ENCODE peak calls at places on chromosomes 12 and 14, in seven cellular contexts. D, V, T, Y, G, L and F are unnamed samples.

GRCh38 chr12:27555316-27555715 is 31.3 kb downstream of the PPFIBP1 start:
- DNase-seq in Y (no peak), L (no peak), G (no peak), T (no peak), D (no peak), V (no peak), F (no peak)

GRCh38 chr14:71651228-71651627 is 281.0 kb upstream of the RGS6 start:
- DNase-seq in D (no peak), T (no peak), Y (peak), L (no peak), V (peak), G (peak), F (peak)

GRCh38 chr12:53050426-53051057 is 677 bp downstream of the TNS2 start:
- DNase-seq in Y (no peak), L (no peak), T (no peak), G (no peak), V (no peak), D (no peak), F (no peak)

GRCh38 chr12:33759279-33759678 is 263.0 kb upstream of the ALG10 start:
- DNase-seq in L (no peak), Y (no peak), V (no peak), T (no peak), G (no peak), D (no peak), F (no peak)

GRCh38 chr12:32718926-32719325 is 36.8 kb downstream of the YARS2 start:
- DNase-seq in V (no peak), G (no peak), T (no peak), L (no peak), Y (no peak), D (no peak), F (no peak)

GRCh38 chr14:94644102-94644535 is 31.9 kb downstream of the SERPINA3 start:
- DNase-seq in L (no peak), D (no peak), V (no peak), Y (no peak), G (no peak), T (no peak), F (no peak)

GRCh38 chr12:128069359-128069997 is 197.5 kb upstream of the TMEM132C start:
- DNase-seq in G (peak), D (peak), T (peak), V (peak), L (no peak), Y (peak), F (no peak)

GRCh38 chr12:42568952-42569916 is 20.3 kb downstream of the PRICKLE1 start:
- DNase-seq in Y (peak), V (peak), D (peak), T (no peak), L (no peak), G (peak), F (no peak)

GRCh38 chr14:63770187-63770807 is 42.4 kb upstream of the SGPP1 start:
- DNase-seq in L (no peak), G (peak), T (peak), Y (peak), V (peak), D (peak), F (no peak)

GRCh38 chr14:96567289-96567899 is 65.2 kb downstream of the PAPOLA start:
- DNase-seq in L (no peak), Y (peak), D (peak), V (peak), T (no peak), G (peak), F (no peak)

GRCh38 chr12:25130741-25131188 is 64.2 kb downstream of the DNAI7 start:
- DNase-seq in V (peak), T (no peak), L (no peak), Y (peak), D (peak), G (peak), F (no peak)

GRCh38 chr12:104682790-104683279 is 226.1 kb downstream of the CHST11 start:
- DNase-seq in D (no peak), V (no peak), L (no peak), G (no peak), Y (no peak), T (no peak), F (no peak)

GRCh38 chr14:95562892-95563685 is 28.2 kb downstream of the GLRX5 start:
- DNase-seq in T (no peak), V (peak), L (peak), Y (peak), G (peak), D (no peak), F (no peak)

GRCh38 chr12:45988259-45988658 is 2.1 kb downstream of the SCAF11 start:
- DNase-seq in D (no peak), Y (peak), G (peak), V (peak), T (no peak), L (no peak), F (no peak)

GRCh38 chr12:25767613-25768012 is 190.9 kb upstream of the RASSF8 start:
- DNase-seq in G (peak), L (no peak), D (no peak), T (no peak), Y (no peak), V (peak), F (no peak)

GRCh38 chr12:13135336-13136178 is 32.1 kb upstream of the GSG1 start:
- DNase-seq in Y (peak), G (peak), V (peak), L (peak), T (peak), D (no peak), F (peak)

GRCh38 chr12:81811778-81812125 is 52.6 kb upstream of the PPFIA2 start:
- DNase-seq in L (no peak), T (no peak), D (peak), G (no peak), Y (no peak), V (no peak), F (no peak)

GRCh38 chr12:23895792-23896218 is 53.7 kb downstream of the SOX5 start:
- DNase-seq in Y (no peak), D (peak), T (peak), L (no peak), V (no peak), G (no peak), F (no peak)

GRCh38 chr12:5904441-5904840 is 40.6 kb downstream of the ANO2 start:
- DNase-seq in L (peak), Y (no peak), G (no peak), D (no peak), V (no peak), T (no peak), F (no peak)

GRCh38 chr14:86815341-86815740 is 1177.6 kb downstream of the GALC start:
- DNase-seq in D (no peak), V (no peak), G (peak), Y (no peak), L (no peak), T (no peak), F (no peak)

GRCh38 chr12:88113871-88114270 is 28.0 kb downstream of the CEP290 start:
- DNase-seq in G (peak), T (no peak), V (peak), D (no peak), L (no peak), Y (peak), F (no peak)

GRCh38 chr12:23757541-23757962 is 191.9 kb downstream of the SOX5 start:
- DNase-seq in T (no peak), V (no peak), Y (no peak), L (no peak), D (peak), G (no peak), F (no peak)

GRCh38 chr12:120690978-120691377 is 4.0 kb downstream of the MLEC start:
- DNase-seq in V (no peak), Y (no peak), G (no peak), D (no peak), T (no peak), L (no peak), F (no peak)
- H3K4me3 ChIP-seq in V (no peak), Y (no peak), G (no peak), D (no peak), T (no peak), L (no peak), F (no peak)

DNA sequence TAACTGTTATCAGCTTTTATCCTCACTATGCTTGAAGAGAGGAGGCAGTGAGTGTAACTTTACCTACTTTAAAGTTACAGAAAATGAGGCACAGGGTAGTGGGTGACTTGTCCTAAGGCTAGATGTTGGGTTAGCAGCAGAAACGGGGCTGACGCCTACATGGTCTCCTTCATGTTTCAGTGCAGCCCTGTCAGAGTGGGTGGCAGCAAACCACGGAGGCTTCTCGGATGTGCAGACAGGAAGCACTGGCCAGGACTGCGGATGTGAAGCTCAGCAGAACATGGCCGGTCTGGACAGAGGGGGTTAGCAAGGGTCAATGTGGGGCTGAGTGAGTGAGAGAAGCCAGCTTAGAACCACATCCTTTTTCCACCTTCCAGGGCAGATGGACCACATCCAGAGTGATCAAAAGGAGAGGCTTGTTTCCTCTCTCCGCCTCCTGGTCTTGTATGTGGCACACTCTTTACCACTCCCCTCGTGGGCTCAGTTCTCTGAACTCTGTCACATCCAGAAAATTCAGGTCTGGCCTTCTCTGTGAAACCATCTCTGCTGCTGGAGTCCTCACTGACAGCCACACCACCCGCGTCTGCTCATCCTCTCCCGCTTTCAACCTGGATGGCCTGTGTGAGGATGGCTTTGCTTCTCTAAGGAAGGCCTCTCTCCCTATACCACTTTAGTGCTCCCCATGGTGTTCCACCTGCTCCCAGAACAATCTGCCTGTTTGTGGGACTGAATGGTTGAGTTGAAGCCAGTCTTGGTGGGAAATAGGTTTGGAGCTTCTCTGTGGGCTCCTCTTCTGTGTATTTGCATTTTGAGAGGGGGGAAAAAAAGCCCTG is 14.1 kb downstream of the SUSD6 start:
- DNase-seq in Y (peak), T (peak), L (peak), G (no peak), V (peak), D (no peak), F (no peak)
- H3K4me3 ChIP-seq in Y (no peak), T (no peak), L (no peak), G (no peak), V (no peak), D (no peak), F (no peak)

GRCh38 chr14:74426202-74426582 is at the start of gene SYNDIG1L:
- DNase-seq in T (peak), V (no peak), L (no peak), D (no peak), G (no peak), Y (no peak), F (no peak)
- H3K4me3 ChIP-seq in T (peak), V (no peak), L (no peak), D (peak), G (no peak), Y (no peak), F (no peak)

DNA sequence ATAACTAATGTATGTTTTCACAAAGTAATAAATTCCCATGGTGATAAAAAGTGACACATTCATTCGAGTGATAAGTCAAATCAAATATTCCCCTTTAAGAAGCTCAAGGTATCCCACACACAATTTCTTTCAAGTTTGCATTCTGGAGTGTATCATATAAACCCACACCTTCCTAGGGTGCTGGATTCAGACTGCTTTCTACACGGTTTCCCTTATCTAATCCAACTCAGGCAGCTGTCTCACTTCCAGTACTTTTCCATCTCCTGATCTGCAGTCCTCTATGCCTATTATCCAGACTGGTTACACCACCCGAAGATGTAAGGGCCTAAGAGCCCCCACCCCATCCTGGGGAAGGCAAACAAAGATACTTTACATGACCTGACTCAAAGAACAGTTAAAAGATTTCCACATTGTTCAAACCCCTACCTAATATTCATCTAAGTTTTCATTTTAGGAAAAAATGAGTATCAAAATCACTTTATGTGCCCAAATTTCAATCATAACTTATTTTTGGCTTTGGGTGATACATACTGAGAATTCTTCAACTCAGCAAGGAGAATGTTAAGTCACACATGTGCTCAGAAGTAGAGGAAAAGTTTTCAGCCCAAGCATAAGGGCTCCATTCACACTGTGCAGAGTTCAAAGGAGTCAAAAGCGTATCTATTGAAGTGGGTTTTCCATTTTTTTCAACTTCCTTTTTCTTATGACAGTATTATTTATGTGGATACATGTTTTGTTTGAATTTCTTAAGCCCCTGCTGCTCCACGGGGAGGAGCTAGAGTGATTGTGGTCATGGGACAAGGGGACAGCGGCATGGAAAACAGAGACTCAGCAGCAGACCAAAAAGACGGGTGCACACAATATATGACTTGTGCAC is 41.8 kb downstream of the CORO1C start:
- DNase-seq in T (peak), V (peak), L (no peak), D (no peak), G (peak), Y (no peak), F (no peak)
- H3K4me3 ChIP-seq in T (no peak), V (no peak), L (no peak), D (no peak), G (no peak), Y (no peak), F (no peak)

DNA sequence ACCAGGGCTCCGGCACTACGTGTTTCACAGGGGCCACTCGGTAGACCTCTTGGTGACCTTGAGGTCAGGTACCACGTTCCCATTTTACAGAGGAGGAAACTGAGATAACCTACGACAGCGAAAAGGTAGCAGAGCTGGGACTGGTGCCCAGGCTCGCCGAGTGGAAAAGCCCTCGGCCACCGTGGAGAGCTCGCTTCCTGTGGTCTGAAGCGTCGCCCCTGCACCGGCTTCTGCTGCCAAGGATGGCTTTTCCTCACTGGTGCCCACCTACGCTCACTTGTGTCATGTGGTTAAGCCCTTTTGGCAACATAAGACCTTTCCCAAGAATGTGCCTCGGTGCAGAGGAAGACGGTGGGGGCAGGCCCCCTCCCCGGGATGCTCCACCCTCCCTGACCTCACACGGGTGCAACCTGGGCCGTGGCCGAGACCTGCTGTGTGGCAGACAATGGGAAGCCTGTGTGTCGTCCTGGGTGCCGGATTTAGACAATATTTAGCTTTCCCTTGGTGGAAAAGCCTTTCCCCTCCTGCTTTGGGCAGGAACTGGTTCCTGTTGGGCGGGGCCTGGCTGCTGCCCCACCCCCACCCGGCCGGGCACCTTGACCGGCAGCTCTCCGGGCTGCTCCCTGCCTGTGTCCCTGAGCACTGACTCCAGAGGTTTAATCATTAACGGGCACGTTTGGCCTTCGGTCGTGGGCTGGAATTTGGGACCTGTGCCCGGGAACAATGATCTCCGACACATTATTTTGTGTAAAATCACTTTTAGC is 32.4 kb upstream of the PPP1R13B start:
- DNase-seq in Y (no peak), D (no peak), G (peak), T (no peak), L (peak), V (no peak), F (no peak)
- H3K4me3 ChIP-seq in Y (peak), D (no peak), G (peak), T (peak), L (peak), V (no peak), F (peak)

GRCh38 chr14:50791201-50791600 is 39.8 kb downstream of the NIN start:
- DNase-seq in Y (no peak), D (no peak), T (no peak), G (no peak), L (no peak), V (no peak), F (no peak)
- H3K4me3 ChIP-seq in Y (no peak), D (no peak), T (no peak), G (no peak), L (no peak), V (no peak), F (no peak)

GRCh38 chr12:96501139-96501741 is 11.9 kb downstream of the CFAP54 start:
- DNase-seq in D (no peak), L (no peak), G (peak), T (no peak), V (peak), Y (peak), F (no peak)

GRCh38 chr12:96501908-96502307 is 12.5 kb downstream of the CFAP54 start:
- DNase-seq in G (no peak), L (no peak), Y (no peak), T (no peak), D (no peak), V (no peak), F (no peak)

GRCh38 chr12:96502949-96503532 is 13.7 kb downstream of the CFAP54 start:
- DNase-seq in L (no peak), G (no peak), V (no peak), T (no peak), Y (no peak), D (no peak), F (no peak)

GRCh38 chr12:96503971-96504370 is 14.6 kb downstream of the CFAP54 start:
- DNase-seq in L (no peak), G (peak), T (no peak), V (peak), D (no peak), Y (no peak), F (no peak)

GRCh38 chr12:96502477-96502876 is 13.1 kb downstream of the CFAP54 start:
- DNase-seq in D (no peak), Y (no peak), L (no peak), V (no peak), T (no peak), G (no peak), F (no peak)
- H3K4me3 ChIP-seq in D (no peak), Y (no peak), L (no peak), V (no peak), T (no peak), G (no peak), F (no peak)

GRCh38 chr12:16605666-16606116 is 271 bp downstream of the LMO3 start:
- DNase-seq in T (no peak), V (peak), L (peak), G (peak), Y (no peak), D (peak), F (no peak)
- H3K4me3 ChIP-seq in T (peak), V (peak), L (peak), G (peak), Y (peak), D (peak), F (peak)

GRCh38 chr14:65069874-65070709 is 32.2 kb downstream of the MAX start:
- DNase-seq in D (no peak), Y (no peak), V (no peak), G (no peak), T (no peak), L (peak), F (no peak)
- H3K4me3 ChIP-seq in D (no peak), Y (no peak), V (no peak), G (no peak), T (no peak), L (no peak), F (no peak)

DNA sequence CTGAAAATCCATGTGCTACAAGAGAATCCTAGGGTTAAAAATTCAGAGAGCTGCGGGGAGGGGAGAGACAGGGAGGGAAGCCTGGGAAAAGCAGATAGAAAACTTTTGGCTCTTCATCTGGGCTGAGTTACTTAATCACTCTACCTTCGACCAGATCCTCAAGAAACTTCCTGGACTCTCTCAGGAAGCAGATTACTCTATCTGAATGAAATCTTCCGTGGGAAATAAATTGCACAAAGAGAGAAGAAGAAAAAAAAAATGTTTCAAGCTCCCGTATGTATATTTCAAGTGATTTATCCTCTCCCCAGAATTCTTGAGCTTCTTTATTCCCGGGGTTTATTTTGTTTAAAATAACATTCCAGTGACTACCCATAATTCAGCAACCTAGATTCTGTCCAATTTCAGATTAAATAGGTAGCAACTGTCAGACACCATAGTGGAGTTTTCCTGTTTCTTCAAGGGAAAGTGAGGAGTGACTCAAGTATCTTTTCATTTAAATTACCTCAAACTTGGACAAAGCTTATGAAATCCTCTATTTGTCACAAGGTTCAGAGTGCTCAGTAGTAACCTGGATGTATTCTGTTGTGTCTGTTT is 163.7 kb downstream of the MYRFL start:
- DNase-seq in L (no peak), D (no peak), Y (peak), G (peak), V (peak), T (no peak), F (peak)
- H3K4me3 ChIP-seq in L (no peak), D (no peak), Y (no peak), G (no peak), V (peak), T (no peak), F (peak)